ENCODE peak calls at places on chromosomes 3 and 15, in nine cellular contexts. One of them, this sample, is unnamed.

GRCh38 chr15:85099195-85099803 is 117.6 kb downstream of the PDE8A start:
- DNase-seq in fibroblast of pulmonary artery: no peak
- DNase-seq in mesendoderm: no peak
- DNase-seq in GM04504: no peak
- DNase-seq in heart left ventricle: no peak
- DNase-seq in psoas muscle: no peak
- DNase-seq in cardiac septum: no peak
- DNase-seq in RWPE2: no peak
- DNase-seq in MM.1S: no peak
- DNase-seq in this sample: no peak

GRCh38 chr15:23538657-23539056 is 26.8 kb upstream of the MKRN3 start:
- DNase-seq in RWPE2: no peak
- DNase-seq in cardiac septum: no peak
- DNase-seq in psoas muscle: no peak
- DNase-seq in MM.1S: no peak
- DNase-seq in heart left ventricle: no peak
- DNase-seq in GM04504: no peak
- DNase-seq in mesendoderm: no peak
- DNase-seq in fibroblast of pulmonary artery: no peak
- DNase-seq in this sample: no peak

GRCh38 chr3:112143251-112143650 is 10.2 kb upstream of the GCSAM start:
- DNase-seq in GM04504: no peak
- DNase-seq in fibroblast of pulmonary artery: no peak
- DNase-seq in heart left ventricle: no peak
- DNase-seq in psoas muscle: no peak
- DNase-seq in cardiac septum: no peak
- DNase-seq in mesendoderm: no peak
- DNase-seq in RWPE2: no peak
- DNase-seq in MM.1S: no peak
- DNase-seq in this sample: no peak

GRCh38 chr15:60620707-60621106 is 141.8 kb upstream of the ICE2 start:
- DNase-seq in psoas muscle: peak; percentile 69
- DNase-seq in MM.1S: no peak
- DNase-seq in mesendoderm: peak; percentile 44
- DNase-seq in GM04504: no peak
- DNase-seq in fibroblast of pulmonary artery: peak; percentile 40
- DNase-seq in cardiac septum: no peak
- DNase-seq in heart left ventricle: no peak
- DNase-seq in RWPE2: no peak
- DNase-seq in this sample: peak; percentile 60

GRCh38 chr3:63976166-63976861 is 47.0 kb downstream of the PSMD6 start:
- DNase-seq in mesendoderm: no peak
- DNase-seq in GM04504: peak; percentile 90
- DNase-seq in MM.1S: no peak
- DNase-seq in cardiac septum: no peak
- DNase-seq in psoas muscle: no peak
- DNase-seq in fibroblast of pulmonary artery: peak; percentile 99
- DNase-seq in heart left ventricle: no peak
- DNase-seq in RWPE2: no peak
- DNase-seq in this sample: no peak

GRCh38 chr3:37204314-37204713 is 29.9 kb upstream of the LRRFIP2 start:
- DNase-seq in RWPE2: no peak
- DNase-seq in mesendoderm: no peak
- DNase-seq in heart left ventricle: no peak
- DNase-seq in GM04504: no peak
- DNase-seq in psoas muscle: no peak
- DNase-seq in fibroblast of pulmonary artery: no peak
- DNase-seq in MM.1S: no peak
- DNase-seq in cardiac septum: no peak
- DNase-seq in this sample: no peak

GRCh38 chr3:30440880-30441279 is 165.5 kb upstream of the TGFBR2 start:
- DNase-seq in fibroblast of pulmonary artery: peak; percentile 87
- DNase-seq in MM.1S: no peak
- DNase-seq in heart left ventricle: peak; percentile 45
- DNase-seq in cardiac septum: no peak
- DNase-seq in psoas muscle: no peak
- DNase-seq in RWPE2: no peak
- DNase-seq in mesendoderm: peak; percentile 6
- DNase-seq in GM04504: no peak
- DNase-seq in this sample: peak; percentile 58

GRCh38 chr3:141384157-141384556 is 15.9 kb downstream of the ZBTB38 start:
- DNase-seq in GM04504: no peak
- DNase-seq in cardiac septum: no peak
- DNase-seq in heart left ventricle: no peak
- DNase-seq in MM.1S: peak; percentile 52
- DNase-seq in mesendoderm: no peak
- DNase-seq in RWPE2: no peak
- DNase-seq in fibroblast of pulmonary artery: no peak
- DNase-seq in psoas muscle: no peak
- DNase-seq in this sample: no peak

GRCh38 chr3:13579089-13579488 is 30.2 kb downstream of the FBLN2 start:
- DNase-seq in MM.1S: no peak
- DNase-seq in psoas muscle: no peak
- DNase-seq in GM04504: peak; percentile 74
- DNase-seq in heart left ventricle: no peak
- DNase-seq in cardiac septum: no peak
- DNase-seq in RWPE2: no peak
- DNase-seq in mesendoderm: no peak
- DNase-seq in fibroblast of pulmonary artery: peak; percentile 72
- DNase-seq in this sample: no peak

GRCh38 chr3:46700772-46701171 is 420 bp upstream of the TMIE start:
- DNase-seq in GM04504: no peak
- DNase-seq in mesendoderm: no peak
- DNase-seq in RWPE2: no peak
- DNase-seq in heart left ventricle: peak; percentile 72
- DNase-seq in cardiac septum: no peak
- DNase-seq in fibroblast of pulmonary artery: no peak
- DNase-seq in psoas muscle: peak; percentile 75
- DNase-seq in MM.1S: no peak
- DNase-seq in this sample: peak; percentile 34

GRCh38 chr15:51198701-51199253 is 104.1 kb upstream of the TNFAIP8L3 start:
- DNase-seq in mesendoderm: no peak
- DNase-seq in cardiac septum: no peak
- DNase-seq in heart left ventricle: no peak
- DNase-seq in fibroblast of pulmonary artery: no peak
- DNase-seq in MM.1S: no peak
- DNase-seq in psoas muscle: no peak
- DNase-seq in GM04504: no peak
- DNase-seq in RWPE2: no peak
- DNase-seq in this sample: no peak

This sample was measured in gastrocnemius medialis.